ENCODE peak calls at places on chromosome 16, in eight cellular contexts. G is endothelial cell of umbilical vein, A is epithelial cell of esophagus, U is pancreas, W is astrocyte of the cerebellum, B is breast epithelium, O is transverse colon, K is cardiac fibroblast. R is an unnamed sample.

GRCh38 chr16:20792216-20792615 is 14.1 kb downstream of the ERI2 start:
- DNase-seq in G (no peak), A (no peak), U (no peak), W (no peak), B (no peak), O (no peak), K (peak; percentile 15), R (no peak)

GRCh38 chr16:252366-253337 is 18.0 kb downstream of the FAM234A start:
- DNase-seq in G (peak; percentile 53), A (no peak), U (no peak), W (no peak), B (no peak), O (peak; percentile 72), K (no peak), R (no peak)

GRCh38 chr16:20938426-20938825 is 37.9 kb downstream of the LYRM1 start:
- DNase-seq in G (peak; percentile 19), A (peak; percentile 32), U (no peak), W (no peak), B (no peak), O (no peak), K (peak; percentile 75), R (peak; percentile 83)

GRCh38 chr16:68389006-68389405 is 59.3 kb downstream of the SMPD3 start:
- DNase-seq in G (no peak), A (no peak), U (no peak), W (no peak), B (no peak), O (no peak), K (no peak), R (no peak)

GRCh38 chr16:70416748-70417616 is 21.9 kb downstream of the ST3GAL2 start:
- DNase-seq in G (no peak), A (no peak), U (no peak), W (no peak), B (no peak), O (peak; percentile 62), K (no peak), R (no peak)

GRCh38 chr16:14405611-14406537 is 224.2 kb downstream of the PARN start:
- DNase-seq in G (no peak), A (peak; percentile 12), U (peak; percentile 66), W (no peak), B (peak; percentile 19), O (peak; percentile 71), K (no peak), R (no peak)

GRCh38 chr16:50494501-50495491 is 53.4 kb upstream of the NKD1 start:
- DNase-seq in G (no peak), A (no peak), U (no peak), W (no peak), B (no peak), O (no peak), K (no peak), R (no peak)

GRCh38 chr16:49278944-49279725 is 2.5 kb downstream of the CBLN1 start:
- DNase-seq in G (no peak), A (no peak), U (peak; percentile 58), W (no peak), B (no peak), O (no peak), K (no peak), R (no peak)

GRCh38 chr16:67207857-67208524 is 9.1 kb downstream of the ELMO3 start:
- DNase-seq in G (no peak), A (peak; percentile 73), U (no peak), W (no peak), B (no peak), O (no peak), K (peak; percentile 49), R (peak; percentile 46)

GRCh38 chr16:23371368-23371767 is 69.3 kb downstream of the SCNN1B start:
- DNase-seq in G (no peak), A (no peak), U (no peak), W (no peak), B (no peak), O (no peak), K (no peak), R (no peak)

GRCh38 chr16:84526794-84527485 is 22.5 kb upstream of the MEAK7 start:
- DNase-seq in G (peak; percentile 76), A (peak; percentile 57), U (no peak), W (peak; percentile 36), B (peak; percentile 52), O (no peak), K (peak; percentile 49), R (peak; percentile 80)

GRCh38 chr16:58551496-58551895 is 36.2 kb downstream of the SETD6 start:
- DNase-seq in G (no peak), A (no peak), U (no peak), W (no peak), B (no peak), O (no peak), K (no peak), R (no peak)

GRCh38 chr16:69199382-69199781 is 12.4 kb downstream of the SNTB2 start:
- DNase-seq in G (no peak), A (peak; percentile 90), U (no peak), W (no peak), B (peak; percentile 48), O (no peak), K (peak; percentile 87), R (peak; percentile 94)

GRCh38 chr16:56195151-56195550 is 3.9 kb downstream of the GNAO1 start:
- DNase-seq in G (no peak), A (no peak), U (no peak), W (no peak), B (peak; percentile 46), O (no peak), K (no peak), R (no peak)

GRCh38 chr16:65624696-65625095 is 502.8 kb upstream of the CDH11 start:
- DNase-seq in G (no peak), A (no peak), U (no peak), W (no peak), B (no peak), O (no peak), K (peak; percentile 1), R (peak; percentile 38)

GRCh38 chr16:89052824-89053724 is 40.6 kb upstream of the ACSF3 start:
- DNase-seq in G (no peak), A (peak; percentile 70), U (peak; percentile 55), W (no peak), B (peak; percentile 83), O (peak; percentile 92), K (no peak), R (no peak)

GRCh38 chr16:89700649-89701424 is 668 bp downstream of the SPATA2L start:
- DNase-seq in G (peak; percentile 49), A (peak; percentile 85), U (peak; percentile 91), W (no peak), B (peak; percentile 66), O (peak; percentile 77), K (no peak), R (no peak)

DNA sequence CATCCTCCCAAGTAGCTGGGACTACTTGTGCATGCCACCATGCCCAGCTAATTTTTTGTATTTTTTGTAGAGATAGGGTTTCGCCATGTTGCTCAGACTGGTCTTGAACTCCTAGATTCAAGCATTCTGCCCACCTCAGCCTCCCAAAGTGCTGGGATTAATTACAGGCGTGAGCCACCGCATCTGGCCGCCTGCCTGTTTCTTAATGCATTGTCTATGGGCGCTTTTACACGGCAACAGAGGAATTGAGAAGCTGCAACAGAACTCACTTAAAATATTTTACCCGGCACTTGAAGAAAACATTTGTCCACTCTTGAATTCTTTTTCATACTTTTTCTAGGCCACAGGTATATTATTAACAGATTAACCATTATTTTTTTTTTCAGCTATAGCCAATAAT is 9.0 kb upstream of the CEP20 start:
- DNase-seq in G (no peak), A (no peak), U (no peak), W (no peak), B (no peak), O (no peak), K (no peak), R (no peak)
- H3K4me3 ChIP-seq in G (no peak overlapping the region), A (no peak overlapping the region), U (no peak overlapping the region), W (no peak overlapping the region), B (no peak overlapping the region), O (no peak overlapping the region), K (no peak overlapping the region), R (no peak overlapping the region)

GRCh38 chr16:2226918-2227317 is 3.5 kb downstream of the E4F1 start:
- DNase-seq in G (no peak), A (no peak), U (no peak), W (no peak), B (no peak), O (no peak), K (no peak), R (no peak)

GRCh38 chr16:2228161-2228824 is 4.9 kb downstream of the E4F1 start:
- DNase-seq in G (no peak), A (no peak), U (peak; percentile 63), W (no peak), B (no peak), O (no peak), K (no peak), R (no peak)

GRCh38 chr16:2226245-2226793 is 2.9 kb downstream of the E4F1 start:
- DNase-seq in G (no peak), A (no peak), U (no peak), W (no peak), B (no peak), O (no peak), K (no peak), R (no peak)

GRCh38 chr16:2223375-2224182 is at the start of gene E4F1:
- DNase-seq in G (peak; percentile 99), A (peak; percentile 100), U (peak; percentile 100), W (peak; percentile 98), B (peak; percentile 99), O (peak; percentile 100), K (peak; percentile 100), R (peak; percentile 99)

DNA sequence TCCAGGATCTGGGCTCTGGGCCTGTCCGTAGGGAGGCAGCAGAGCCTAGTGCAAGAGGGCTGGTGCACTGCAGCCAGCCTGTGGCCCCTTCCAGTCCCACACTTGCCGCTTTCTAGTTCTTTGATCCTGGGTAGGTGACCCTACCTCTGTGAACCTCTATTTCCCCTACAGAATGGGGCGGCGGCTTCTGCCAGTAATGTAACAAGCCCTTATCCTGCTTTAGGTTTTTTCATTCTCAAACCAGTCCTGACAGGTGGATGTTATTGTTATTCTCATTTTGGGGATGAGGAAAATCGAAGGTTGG is 744 bp downstream of the E4F1 start:
- DNase-seq in G (peak; percentile 71), A (no peak), U (no peak), W (no peak), B (no peak), O (no peak), K (no peak), R (peak; percentile 56)
- TF ChIP-seq CTCF in G (no peak), A (peak; percentile 15), U (no peak), W (peak; percentile 27), B (no peak), O (no peak), K (peak; percentile 27), R (peak; percentile 16)

DNA sequence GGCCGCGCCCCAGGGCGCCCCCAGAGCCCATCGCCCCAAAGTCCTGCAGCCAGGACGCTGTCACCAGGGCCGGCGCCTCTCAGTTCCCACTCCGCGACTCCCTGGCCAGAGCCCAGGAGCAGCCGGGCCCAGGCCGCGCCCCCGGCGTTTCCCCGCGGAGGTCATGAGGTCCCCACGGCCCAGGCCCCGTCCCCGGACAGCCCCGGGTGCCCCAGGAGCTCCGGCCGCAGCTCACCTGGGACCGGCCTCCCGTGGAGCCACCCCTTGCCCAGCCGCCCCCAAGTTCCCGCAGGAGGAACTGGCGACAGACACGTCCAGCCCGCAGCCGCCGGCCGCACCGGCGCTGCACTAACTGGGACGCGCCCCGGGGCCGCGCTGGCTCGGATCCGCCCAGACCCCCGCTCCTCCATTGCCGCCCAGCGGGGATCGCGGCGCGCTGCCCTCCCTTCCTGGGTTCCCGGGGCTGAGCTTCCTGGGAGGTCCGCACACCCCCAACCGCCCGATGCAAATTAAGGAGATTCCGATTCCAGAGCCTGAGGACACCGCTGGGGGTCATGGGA is 9.7 kb downstream of the AHSP start:
- DNase-seq in G (no peak), A (no peak), U (peak; percentile 56), W (no peak), B (no peak), O (no peak), K (no peak), R (no peak)
- H3K4me3 ChIP-seq in G (no peak overlapping the region), A (no peak overlapping the region), U (peak overlapping the region; percentile 8), W (peak overlapping the region; percentile 30), B (peak overlapping the region; percentile 45), O (peak overlapping the region; percentile 47), K (no peak overlapping the region), R (no peak overlapping the region)

GRCh38 chr16:12628526-12628925 is 175.2 kb downstream of the CPPED1 start:
- DNase-seq in G (peak; percentile 31), A (no peak), U (no peak), W (no peak), B (no peak), O (no peak), K (no peak), R (no peak)
- TF ChIP-seq CTCF in G (no peak), A (no peak), U (no peak), W (no peak), B (no peak), O (no peak), K (no peak), R (no peak)

R was measured in fibroblast of mammary gland.